ENCODE peak calls at places on chromosome 13, in nine cellular contexts. C is fibroblast of lung, Y is pancreas, R is GM13977, W is ovary, K is progenitor cell of endocrine pancreas, G is RWPE1, D is Peyer's patch, J is tibial nerve. F is an unnamed sample.

GRCh38 chr13:48160879-48161278 is 66.0 kb upstream of the MED4 start:
- DNase-seq in K (no peak), W (no peak), C (no peak), J (peak), R (no peak), G (peak), Y (no peak), D (no peak), F (peak)

GRCh38 chr13:73245271-73245670 is 186.5 kb downstream of the KLF5 start:
- DNase-seq in G (no peak), Y (no peak), K (no peak), W (no peak), D (no peak), C (no peak), J (no peak), R (no peak), F (no peak)

GRCh38 chr13:40597735-40598365 is 68.6 kb downstream of the FOXO1 start:
- DNase-seq in C (no peak), G (no peak), K (no peak), Y (no peak), R (no peak), D (no peak), W (no peak), J (no peak), F (no peak)

GRCh38 chr13:108326318-108326717 is 56.8 kb downstream of the TNFSF13B start:
- DNase-seq in C (no peak), Y (no peak), R (peak), G (no peak), D (no peak), K (no peak), W (no peak), J (no peak), F (no peak)

GRCh38 chr13:45162821-45163220 is 38.0 kb downstream of the KCTD4 start:
- DNase-seq in R (no peak), K (no peak), W (no peak), D (no peak), Y (no peak), J (no peak), G (peak), C (peak), F (peak)

GRCh38 chr13:46896346-46897138 is at the start of gene HTR2A:
- DNase-seq in W (peak), G (no peak), K (no peak), R (no peak), J (no peak), Y (peak), D (peak), C (peak), F (peak)

GRCh38 chr13:77779461-77780272 is 82.2 kb downstream of the SLAIN1 start:
- DNase-seq in W (no peak), K (no peak), C (peak), R (peak), J (peak), G (peak), D (no peak), Y (no peak), F (peak)

GRCh38 chr13:52706074-52706473 is 33.5 kb downstream of the CNMD start:
- DNase-seq in C (peak), R (no peak), W (no peak), J (no peak), D (no peak), K (no peak), Y (no peak), G (no peak), F (no peak)

GRCh38 chr13:98451676-98452105 is 125.2 kb downstream of the STK24 start:
- DNase-seq in C (peak), D (no peak), J (peak), Y (peak), K (no peak), G (no peak), R (no peak), W (peak), F (peak)

GRCh38 chr13:51370116-51370515 is 30.6 kb downstream of the SERPINE3 start:
- DNase-seq in C (peak), K (no peak), Y (no peak), G (no peak), D (no peak), J (no peak), W (no peak), R (no peak), F (no peak)

GRCh38 chr13:100543872-100544602 is 44.6 kb downstream of the GGACT start:
- DNase-seq in J (no peak), Y (no peak), R (no peak), C (peak), G (no peak), D (no peak), K (no peak), W (no peak), F (peak)

GRCh38 chr13:83221813-83222241 is 660.4 kb downstream of the SLITRK1 start:
- DNase-seq in Y (no peak), R (no peak), K (no peak), D (no peak), G (peak), J (no peak), W (no peak), C (peak), F (peak)

GRCh38 chr13:38008636-38009035 is 139.1 kb upstream of the TRPC4 start:
- DNase-seq in C (peak), W (no peak), R (no peak), G (no peak), J (peak), D (no peak), K (no peak), Y (no peak), F (no peak)

GRCh38 chr13:72109863-72110262 is 242.9 kb upstream of the DACH1 start:
- DNase-seq in R (no peak), Y (no peak), D (no peak), K (no peak), G (peak), C (no peak), W (no peak), J (no peak), F (peak)

GRCh38 chr13:43905435-43906031 is 25.8 kb downstream of the LACC1 start:
- DNase-seq in W (no peak), K (no peak), G (peak), C (peak), R (peak), Y (no peak), J (peak), D (no peak), F (peak)

GRCh38 chr13:49022472-49023144 is 46.9 kb downstream of the FNDC3A start:
- DNase-seq in J (no peak), Y (no peak), C (peak), R (no peak), K (no peak), D (no peak), W (no peak), G (no peak), F (peak)

GRCh38 chr13:58434943-58435342 is 803.4 kb downstream of the PCDH17 start:
- DNase-seq in Y (no peak), C (no peak), R (no peak), J (no peak), W (no peak), G (no peak), D (no peak), K (no peak), F (no peak)

GRCh38 chr13:45490068-45490467 is 25.3 kb downstream of the COG3 start:
- DNase-seq in J (no peak), Y (no peak), R (no peak), D (no peak), G (no peak), W (no peak), K (no peak), C (no peak), F (no peak)

GRCh38 chr13:83297591-83298305 is 584.5 kb downstream of the SLITRK1 start:
- DNase-seq in K (no peak), R (no peak), W (no peak), Y (no peak), D (no peak), G (no peak), C (peak), J (no peak), F (no peak)

GRCh38 chr13:100506154-100506553 is 82.4 kb downstream of the GGACT start:
- DNase-seq in J (no peak), W (no peak), Y (no peak), G (no peak), R (peak), D (no peak), K (no peak), C (no peak), F (no peak)

GRCh38 chr13:50580684-50581305 is 262.7 kb downstream of the DLEU7 start:
- DNase-seq in Y (no peak), W (no peak), R (no peak), C (peak), J (no peak), D (no peak), G (no peak), K (no peak), F (peak)

GRCh38 chr13:76853481-76853880 is 32.7 kb downstream of the KCTD12 start:
- DNase-seq in J (no peak), K (no peak), R (no peak), G (no peak), D (no peak), W (no peak), C (no peak), Y (no peak), F (no peak)

GRCh38 chr13:36820222-36820621 is 1.2 kb downstream of the RFXAP start:
- DNase-seq in Y (no peak), W (no peak), K (no peak), C (no peak), D (no peak), R (peak), G (no peak), J (no peak), F (peak)

GRCh38 chr13:44169018-44169909 is 204.4 kb upstream of the SERP2 start:
- DNase-seq in W (no peak), Y (no peak), K (no peak), J (no peak), D (no peak), R (no peak), C (peak), G (no peak), F (no peak)

GRCh38 chr13:49040872-49041271 is 65.2 kb downstream of the FNDC3A start:
- DNase-seq in G (no peak), J (no peak), Y (no peak), D (no peak), C (no peak), W (no peak), K (no peak), R (no peak), F (no peak)

GRCh38 chr13:79405501-79405830 is 589 bp downstream of the RBM26 start:
- DNase-seq in K (no peak), G (peak), Y (no peak), R (no peak), C (no peak), J (peak), W (no peak), D (peak), F (no peak)

GRCh38 chr13:52852444-52852843 is 4.0 kb upstream of the PCDH8 start:
- DNase-seq in C (no peak), J (no peak), K (no peak), Y (no peak), W (no peak), D (no peak), R (no peak), G (no peak), F (no peak)

GRCh38 chr13:23966221-23966690 is 69.0 kb upstream of the C1QTNF9B start:
- DNase-seq in K (no peak), Y (no peak), G (no peak), J (no peak), W (no peak), C (no peak), R (no peak), D (no peak), F (no peak)

GRCh38 chr13:51729853-51730553 is 74.0 kb downstream of the DHRS12 start:
- DNase-seq in D (no peak), R (no peak), J (no peak), G (peak), Y (no peak), W (peak), C (peak), K (no peak), F (peak)

GRCh38 chr13:49641810-49642291 is 13.5 kb downstream of the ARL11 start:
- DNase-seq in Y (no peak), J (peak), K (no peak), C (peak), W (no peak), D (no peak), R (no peak), G (peak), F (peak)

GRCh38 chr13:34462843-34463242 is 479.2 kb upstream of the NBEA start:
- DNase-seq in C (peak), R (no peak), G (peak), K (no peak), J (no peak), D (no peak), Y (no peak), W (no peak), F (peak)

GRCh38 chr13:73303858-73304257 is 245.1 kb downstream of the KLF5 start:
- DNase-seq in D (no peak), K (no peak), G (peak), Y (no peak), C (no peak), W (no peak), R (no peak), J (no peak), F (peak)

GRCh38 chr13:96967248-96967745 is 27.0 kb downstream of the OXGR1 start:
- DNase-seq in D (no peak), R (no peak), Y (no peak), K (no peak), C (no peak), G (no peak), W (no peak), J (no peak), F (no peak)

GRCh38 chr13:50969691-50970090 is 60.1 kb downstream of the RNASEH2B start:
- DNase-seq in R (no peak), C (peak), W (no peak), J (no peak), Y (no peak), K (no peak), D (no peak), G (no peak), F (peak)

GRCh38 chr13:24271611-24272451 is 37.5 kb upstream of the C1QTNF9 start:
- DNase-seq in W (peak), C (peak), G (peak), Y (peak), R (peak), J (peak), D (peak), K (no peak), F (peak)

GRCh38 chr13:80465321-80465720 is 124.4 kb upstream of the SPRY2 start:
- DNase-seq in W (no peak), Y (no peak), D (no peak), G (no peak), J (no peak), C (no peak), K (no peak), R (no peak), F (no peak)

GRCh38 chr13:21504379-21504778 is 45.3 kb upstream of the ZDHHC20 start:
- DNase-seq in R (no peak), G (no peak), C (no peak), D (no peak), K (no peak), J (no peak), Y (no peak), W (no peak), F (no peak)

DNA sequence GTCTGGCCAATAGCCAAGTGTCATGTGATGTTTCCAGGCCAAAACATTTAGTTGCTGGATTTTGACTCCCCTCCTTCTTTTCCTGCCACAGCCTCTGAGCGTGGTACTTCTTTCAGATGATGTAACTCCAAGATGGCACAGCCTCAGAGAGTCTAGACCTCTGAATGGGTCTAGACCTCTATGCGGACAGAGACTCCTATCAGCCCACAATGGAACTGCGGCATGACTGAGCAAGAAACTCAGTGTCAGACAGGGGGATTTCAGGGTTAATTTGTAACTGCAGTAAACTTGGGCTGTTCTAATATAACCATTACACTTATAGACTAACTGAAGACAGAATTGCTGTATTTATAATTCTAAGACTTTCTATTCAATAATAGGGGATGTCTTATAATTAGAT is 42.6 kb upstream of the ZDHHC20 start:
- DNase-seq in K (no peak), J (no peak), G (no peak), Y (no peak), C (no peak), D (no peak), R (no peak), W (no peak), F (no peak)
- TF ChIP-seq CTCF in K (no peak), J (no peak), G (no peak), Y (no peak), C (no peak), D (no peak), R (peak), W (no peak), F (peak)

GRCh38 chr13:94140027-94140426 is 339.5 kb downstream of the DCT start:
- DNase-seq in W (no peak), Y (no peak), D (no peak), K (no peak), J (no peak), C (no peak), G (no peak), R (no peak), F (no peak)

GRCh38 chr13:94138831-94139230 is 340.7 kb downstream of the DCT start:
- DNase-seq in K (no peak), W (no peak), C (no peak), R (no peak), D (no peak), J (no peak), Y (no peak), G (no peak), F (no peak)

GRCh38 chr13:94139393-94139995 is 340.0 kb downstream of the DCT start:
- DNase-seq in Y (no peak), J (no peak), R (no peak), C (no peak), K (no peak), D (no peak), G (no peak), W (no peak), F (peak)

GRCh38 chr13:94143624-94144350 is 335.7 kb downstream of the DCT start:
- DNase-seq in Y (no peak), K (no peak), C (no peak), R (no peak), W (no peak), G (no peak), D (no peak), J (no peak), F (no peak)
- TF ChIP-seq CTCF in Y (no peak), K (no peak), C (no peak), R (no peak), W (no peak), G (no peak), D (no peak), J (no peak), F (no peak)

GRCh38 chr13:66491241-66491640 is 738.9 kb downstream of the PCDH9 start:
- DNase-seq in J (no peak), Y (no peak), K (no peak), C (no peak), G (no peak), R (no peak), W (no peak), D (no peak), F (no peak)

GRCh38 chr13:66489586-66489985 is 740.5 kb downstream of the PCDH9 start:
- DNase-seq in W (no peak), G (no peak), D (no peak), J (no peak), R (no peak), C (no peak), K (no peak), Y (no peak), F (no peak)

GRCh38 chr13:66489172-66489571 is 741.0 kb downstream of the PCDH9 start:
- DNase-seq in C (no peak), Y (no peak), J (no peak), K (no peak), D (no peak), W (no peak), G (no peak), R (no peak), F (no peak)

GRCh38 chr13:66492479-66492878 is 737.7 kb downstream of the PCDH9 start:
- DNase-seq in Y (no peak), C (no peak), R (no peak), D (no peak), K (no peak), G (no peak), J (no peak), W (no peak), F (no peak)
- TF ChIP-seq CTCF in Y (no peak), C (no peak), R (no peak), D (no peak), K (peak), G (no peak), J (no peak), W (no peak), F (no peak)

GRCh38 chr13:113084094-113084942 is 21.3 kb upstream of the F7 start:
- DNase-seq in G (no peak), D (no peak), J (no peak), R (no peak), C (no peak), Y (no peak), W (no peak), K (no peak), F (no peak)
- TF ChIP-seq CTCF in G (no peak), D (no peak), J (no peak), R (no peak), C (no peak), Y (no peak), W (no peak), K (peak), F (peak)